ENCODE peak calls at places on chromosomes 5 and 9, in seven cellular contexts. G is GM12865; X is CD8-positive, alpha-beta T cell; M is RWPE2; C is adrenal gland; F is cardiac fibroblast; P is cardiac muscle cell. Q is an unnamed sample.

GRCh38 chr5:132763369-132764036 is 13.5 kb downstream of the SEPTIN8 start:
- DNase-seq in G (no peak), X (no peak), M (peak), C (no peak), F (no peak), P (no peak), Q (no peak)

GRCh38 chr9:127583605-127584053 is 28.4 kb upstream of the STXBP1 start:
- DNase-seq in G (no peak), X (no peak), M (no peak), C (no peak), F (peak), P (no peak), Q (no peak)

GRCh38 chr5:56457887-56458451 is 224.8 kb upstream of the ANKRD55 start:
- DNase-seq in G (no peak), X (no peak), M (no peak), C (peak), F (peak), P (no peak), Q (no peak)

GRCh38 chr5:96288166-96288844 is 144.7 kb downstream of the PCSK1 start:
- DNase-seq in G (peak), X (no peak), M (no peak), C (no peak), F (peak), P (no peak), Q (no peak)

GRCh38 chr5:67173959-67174358 is 22.6 kb downstream of the CD180 start:
- DNase-seq in G (no peak), X (no peak), M (no peak), C (no peak), F (no peak), P (no peak), Q (no peak)

GRCh38 chr9:92716557-92716956 is 46.6 kb upstream of the IPPK start:
- DNase-seq in G (peak), X (peak), M (peak), C (peak), F (peak), P (peak), Q (peak)

GRCh38 chr9:115944166-115944948 is 209.2 kb upstream of the PAPPA start:
- DNase-seq in G (peak), X (no peak), M (peak), C (peak), F (peak), P (peak), Q (no peak)

GRCh38 chr9:83027153-83027867 is 35.6 kb downstream of the RASEF start:
- DNase-seq in G (no peak), X (no peak), M (no peak), C (no peak), F (peak), P (no peak), Q (no peak)

GRCh38 chr5:66963559-66963971 is 233.0 kb downstream of the CD180 start:
- DNase-seq in G (no peak), X (no peak), M (no peak), C (no peak), F (peak), P (peak), Q (no peak)

GRCh38 chr5:59661939-59662615 is 231.4 kb downstream of the PDE4D start:
- DNase-seq in G (peak), X (no peak), M (no peak), C (no peak), F (peak), P (peak), Q (no peak)

GRCh38 chr9:77944556-77945261 is 86.9 kb downstream of the GNAQ start:
- DNase-seq in G (no peak), X (peak), M (no peak), C (peak), F (peak), P (no peak), Q (peak)

GRCh38 chr5:139141841-139142240 is 56.3 kb downstream of the SIL1 start:
- DNase-seq in G (no peak), X (no peak), M (no peak), C (peak), F (peak), P (no peak), Q (no peak)

GRCh38 chr5:88396635-88397285 is 128.1 kb upstream of the TMEM161B start:
- DNase-seq in G (no peak), X (no peak), M (no peak), C (no peak), F (no peak), P (no peak), Q (no peak)

GRCh38 chr5:14153071-14153864 is 10.1 kb downstream of the TRIO start:
- DNase-seq in G (no peak), X (no peak), M (no peak), C (no peak), F (no peak), P (no peak), Q (no peak)

GRCh38 chr9:96566401-96567202 is 53.0 kb downstream of the CDC14B start:
- DNase-seq in G (peak), X (peak), M (peak), C (peak), F (peak), P (peak), Q (peak)

GRCh38 chr5:40441733-40442132 is 238.0 kb upstream of the PTGER4 start:
- DNase-seq in G (no peak), X (peak), M (no peak), C (no peak), F (no peak), P (no peak), Q (no peak)

GRCh38 chr5:138372225-138372624 is 19.7 kb downstream of the KDM3B start:
- DNase-seq in G (peak), X (no peak), M (no peak), C (no peak), F (no peak), P (no peak), Q (no peak)

GRCh38 chr9:131094622-131095021 is 1.7 kb upstream of the AIF1L start:
- DNase-seq in G (no peak), X (no peak), M (no peak), C (no peak), F (peak), P (no peak), Q (no peak)

GRCh38 chr9:117044241-117044640 is 357.1 kb downstream of the TRIM32 start:
- DNase-seq in G (no peak), X (no peak), M (no peak), C (no peak), F (no peak), P (peak), Q (no peak)

GRCh38 chr9:117043159-117043558 is 356.1 kb downstream of the TRIM32 start:
- DNase-seq in G (no peak), X (no peak), M (no peak), C (no peak), F (no peak), P (no peak), Q (no peak)

DNA sequence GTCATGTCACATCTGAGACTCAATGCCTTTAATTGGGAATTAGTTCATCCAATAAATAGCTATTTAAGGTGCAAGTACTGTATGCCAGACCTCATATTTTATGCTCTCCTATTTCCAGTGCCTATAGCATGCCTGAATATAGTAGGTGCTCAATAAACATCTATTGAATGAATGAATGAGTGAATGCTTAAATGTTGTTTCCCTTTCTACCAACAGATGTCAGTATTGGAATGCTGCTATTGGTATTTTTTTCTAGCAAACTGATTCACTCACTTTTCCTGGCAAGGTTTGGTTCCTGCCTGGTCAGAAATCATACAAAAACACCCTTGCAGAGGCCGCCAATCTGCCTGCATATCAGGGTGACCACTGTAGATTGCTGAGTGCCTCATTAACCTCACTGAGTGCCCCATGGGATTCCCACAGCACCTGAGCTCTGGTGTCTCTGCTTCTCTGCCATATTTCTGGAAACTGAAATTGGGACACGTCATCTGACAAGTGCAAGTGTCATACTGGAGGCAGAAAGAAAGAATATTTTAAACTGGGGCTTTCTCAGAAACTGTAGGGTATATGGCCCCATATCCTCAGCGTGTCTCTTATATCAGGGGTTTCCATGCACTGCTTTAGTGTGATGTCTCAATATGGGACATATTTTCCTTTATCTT is 359.7 kb downstream of the TRIM32 start:
- DNase-seq in G (peak), X (no peak), M (no peak), C (no peak), F (no peak), P (no peak), Q (no peak)
- TF ChIP-seq CTCF in G (peak), X (no peak), M (peak), C (no peak), F (peak), P (peak), Q (no peak)

GRCh38 chr5:167580608-167581007 is 710.8 kb upstream of the WWC1 start:
- DNase-seq in G (no peak), X (no peak), M (no peak), C (no peak), F (no peak), P (no peak), Q (no peak)

GRCh38 chr5:167585184-167585583 is 706.3 kb upstream of the WWC1 start:
- DNase-seq in G (no peak), X (no peak), M (no peak), C (no peak), F (no peak), P (no peak), Q (no peak)

GRCh38 chr5:167579701-167580045 is 711.8 kb upstream of the WWC1 start:
- DNase-seq in G (no peak), X (no peak), M (no peak), C (no peak), F (no peak), P (no peak), Q (no peak)

GRCh38 chr5:167582916-167583315 is 708.5 kb upstream of the WWC1 start:
- DNase-seq in G (no peak), X (no peak), M (no peak), C (no peak), F (peak), P (no peak), Q (no peak)

DNA sequence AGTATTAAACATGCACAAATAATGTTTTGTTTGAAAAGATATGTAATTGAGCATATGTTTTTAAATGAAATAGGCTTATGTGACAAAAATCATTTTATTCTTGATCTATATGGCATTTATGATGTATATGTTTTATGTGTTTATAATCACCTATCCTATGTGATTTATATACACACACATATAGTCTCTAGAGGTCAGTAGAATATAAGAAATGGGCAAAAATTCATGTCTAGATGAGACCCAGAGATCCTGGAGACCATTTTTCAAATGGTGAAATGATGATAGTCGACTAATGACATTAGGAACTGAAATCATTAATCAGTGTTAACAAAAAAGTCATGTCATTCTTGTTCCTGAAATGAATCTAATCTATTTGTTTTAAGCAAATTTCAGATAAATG is 709.2 kb upstream of the WWC1 start:
- DNase-seq in G (no peak), X (no peak), M (no peak), C (no peak), F (peak), P (no peak), Q (no peak)
- TF ChIP-seq CTCF in G (no peak), X (no peak), M (peak), C (no peak), F (no peak), P (peak), Q (no peak)

DNA sequence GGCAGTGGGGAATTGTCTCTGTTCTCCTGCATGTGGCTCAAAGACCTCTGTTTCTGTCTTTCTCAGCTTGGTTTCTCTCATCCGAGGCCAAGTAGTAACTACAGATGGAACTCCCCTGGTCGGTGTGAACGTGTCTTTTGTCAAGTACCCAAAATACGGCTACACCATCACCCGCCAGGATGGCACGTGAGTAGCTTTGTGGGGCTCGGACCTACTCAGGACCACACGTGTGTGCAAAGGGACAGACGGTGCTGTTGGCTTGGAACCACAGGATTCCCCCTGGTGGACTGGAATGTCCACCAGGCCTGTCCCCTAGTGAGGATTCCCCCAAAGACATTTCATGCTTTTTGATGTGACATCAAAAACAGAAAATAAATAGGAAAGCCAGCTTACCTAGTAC is 96.3 kb upstream of the WWC1 start:
- DNase-seq in G (no peak), X (no peak), M (no peak), C (no peak), F (no peak), P (no peak), Q (no peak)
- TF ChIP-seq CTCF in G (no peak), X (no peak), M (no peak), C (no peak), F (no peak), P (no peak), Q (no peak)

GRCh38 chr5:60672693-60673264 is 27.2 kb downstream of the DEPDC1B start:
- DNase-seq in G (no peak), X (no peak), M (no peak), C (no peak), F (no peak), P (no peak), Q (no peak)

GRCh38 chr5:60670764-60671163 is 29.2 kb downstream of the DEPDC1B start:
- DNase-seq in G (no peak), X (no peak), M (no peak), C (no peak), F (no peak), P (no peak), Q (no peak)

GRCh38 chr5:60671899-60672692 is 27.9 kb downstream of the DEPDC1B start:
- DNase-seq in G (no peak), X (no peak), M (no peak), C (no peak), F (no peak), P (no peak), Q (no peak)

GRCh38 chr5:60673329-60673728 is 26.6 kb downstream of the DEPDC1B start:
- DNase-seq in G (no peak), X (no peak), M (no peak), C (no peak), F (no peak), P (no peak), Q (no peak)

DNA sequence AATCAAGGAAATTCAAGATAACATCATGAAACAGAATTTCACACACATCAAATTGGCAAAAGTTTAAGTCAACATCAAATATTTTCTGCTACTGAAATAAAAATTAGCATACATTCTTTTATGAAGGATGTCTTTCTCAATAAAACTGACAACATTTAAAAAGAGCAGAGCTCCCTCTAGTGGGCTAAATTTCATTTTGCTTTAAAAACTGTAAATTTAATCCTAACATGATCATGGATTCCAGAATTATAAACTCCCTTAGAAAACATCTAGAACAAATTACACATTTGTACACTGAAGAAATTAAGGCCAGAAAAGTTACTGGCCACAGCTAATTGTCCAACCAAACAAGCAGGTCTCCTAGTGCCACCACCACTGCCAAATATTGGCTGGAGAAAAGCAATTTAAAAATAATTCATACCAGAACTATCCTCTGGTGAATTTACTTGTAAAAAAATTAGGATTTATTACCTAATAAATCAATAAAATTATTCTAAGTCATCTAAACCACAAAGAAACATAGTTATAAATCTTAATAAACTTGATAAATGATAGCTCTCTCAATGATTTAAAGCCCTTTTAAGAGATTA is 31.2 kb downstream of the DEPDC1B start:
- DNase-seq in G (peak), X (no peak), M (no peak), C (no peak), F (peak), P (peak), Q (peak)
- TF ChIP-seq CTCF in G (peak), X (peak), M (peak), C (peak), F (peak), P (peak), Q (peak)

GRCh38 chr5:3597002-3597726 is 1.5 kb downstream of the IRX1 start:
- DNase-seq in G (no peak), X (no peak), M (no peak), C (no peak), F (no peak), P (peak), Q (no peak)

GRCh38 chr5:3596261-3596825 is 711 bp downstream of the IRX1 start:
- DNase-seq in G (no peak), X (no peak), M (peak), C (no peak), F (no peak), P (peak), Q (no peak)

GRCh38 chr5:3593771-3594513 is 1.7 kb upstream of the IRX1 start:
- DNase-seq in G (no peak), X (no peak), M (no peak), C (no peak), F (no peak), P (no peak), Q (no peak)

GRCh38 chr5:3594514-3595101 is 1.0 kb upstream of the IRX1 start:
- DNase-seq in G (no peak), X (no peak), M (peak), C (no peak), F (no peak), P (peak), Q (no peak)

DNA sequence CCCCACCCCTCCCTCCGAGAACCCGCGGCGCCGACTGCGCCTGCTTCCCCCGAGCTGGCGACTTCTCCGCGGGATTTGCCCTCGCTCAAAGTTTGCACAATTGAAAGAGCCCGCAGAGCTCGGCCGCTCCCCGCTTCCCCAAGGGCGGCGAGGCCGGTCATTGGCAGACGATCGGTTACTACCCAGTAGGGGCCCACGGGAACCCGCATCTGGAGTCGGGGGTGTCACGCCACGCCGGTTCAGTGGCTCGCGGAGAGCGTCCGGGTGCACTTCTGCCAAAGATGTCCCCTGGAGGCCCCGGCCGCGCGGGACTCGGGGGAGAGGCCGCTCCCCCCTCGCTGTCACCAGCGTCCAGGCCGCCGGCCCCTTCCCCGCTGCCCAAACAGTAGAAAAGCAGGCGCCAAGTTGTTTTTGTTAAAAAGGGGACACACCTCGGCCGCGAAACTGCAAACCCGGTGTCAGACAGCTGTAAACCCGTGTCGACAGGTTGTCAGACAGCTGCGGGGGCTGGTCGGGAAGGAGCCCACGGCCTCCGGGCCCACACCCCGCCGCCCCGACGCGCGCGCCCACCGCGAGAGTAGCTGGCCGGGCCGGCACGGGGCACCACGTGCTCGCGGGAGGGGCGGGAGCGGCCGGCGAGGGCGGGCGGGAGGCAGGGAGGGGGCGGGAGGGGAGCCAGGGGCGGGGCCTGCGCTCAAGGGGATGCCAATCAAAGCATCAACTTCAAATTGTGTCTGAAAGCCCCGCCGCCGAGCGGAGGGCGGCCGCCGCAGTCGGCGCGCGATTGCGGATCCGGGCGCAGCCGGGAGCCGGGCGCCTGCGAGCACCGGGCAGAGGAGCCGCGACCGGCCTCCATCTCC is at the start of gene IRX1:
- DNase-seq in G (no peak), X (no peak), M (no peak), C (no peak), F (peak), P (peak), Q (no peak)
- TF ChIP-seq CTCF in G (no peak), X (no peak), M (no peak), C (no peak), F (no peak), P (no peak), Q (no peak)

GRCh38 chr5:154260860-154261235 is 70.3 kb downstream of the GALNT10 start:
- DNase-seq in G (no peak), X (no peak), M (no peak), C (no peak), F (no peak), P (no peak), Q (no peak)
- TF ChIP-seq CTCF in G (no peak), X (no peak), M (no peak), C (no peak), F (no peak), P (no peak), Q (no peak)

DNA sequence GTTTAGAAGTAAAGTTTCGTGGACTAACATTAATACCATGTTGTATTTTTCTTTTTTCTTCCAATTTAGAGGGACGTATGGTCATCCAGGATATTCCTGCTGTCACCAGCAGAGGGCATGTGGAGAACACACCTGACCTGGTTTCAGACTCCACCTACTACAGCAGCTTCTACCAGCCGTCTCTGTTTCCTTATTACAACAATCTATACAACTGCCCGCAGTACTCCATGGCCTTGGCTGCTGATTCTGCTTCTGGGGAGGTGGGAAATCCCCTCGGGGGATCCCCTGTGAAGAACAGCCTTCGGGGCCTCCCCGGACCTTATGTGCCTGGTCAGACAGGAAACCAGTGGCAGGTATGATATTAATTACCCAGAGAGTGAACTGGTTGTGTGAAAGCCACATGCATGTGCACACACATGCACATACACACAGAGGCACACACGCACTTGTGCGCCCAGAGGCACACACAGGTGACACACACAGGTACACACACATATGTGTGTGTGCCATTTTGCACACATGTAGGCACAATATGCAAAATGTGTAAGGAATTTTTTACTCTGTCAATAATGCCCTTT is 52.4 kb downstream of the DMRT1 start:
- DNase-seq in G (peak), X (peak), M (no peak), C (peak), F (peak), P (peak), Q (peak)
- TF ChIP-seq CTCF in G (peak), X (peak), M (peak), C (peak), F (peak), P (peak), Q (peak)